ENCODE peak calls at places on chromosomes 11 and 22, in ten cellular contexts. C is cardiac muscle cell; W is dorsolateral prefrontal cortex; S is PC-3; H is brain microvascular endothelial cell; O is H9; X is H1; K is suprapubic skin; T is left ventricle myocardium inferior; V is CD4-positive, alpha-beta memory T cell. N is an unnamed sample.

GRCh38 chr11:134120921-134121526 is 52.2 kb downstream of the JAM3 start:
- DNase-seq in C (peak), W (peak), S (no peak), H (peak), O (no peak), X (no peak), K (no peak), T (peak), V (no peak), N (no peak)

GRCh38 chr11:118353084-118353710 is 6.2 kb upstream of the UBE4A start:
- DNase-seq in C (peak), W (no peak), S (peak), H (no peak), O (no peak), X (no peak), K (no peak), T (no peak), V (peak), N (no peak)

GRCh38 chr11:61957028-61957770 is 7.0 kb downstream of the BEST1 start:
- DNase-seq in C (no peak), W (peak), S (no peak), H (no peak), O (no peak), X (no peak), K (no peak), T (no peak), V (no peak), N (no peak)

GRCh38 chr11:19352736-19353110 is 112.0 kb upstream of the E2F8 start:
- DNase-seq in C (no peak), W (no peak), S (no peak), H (no peak), O (no peak), X (no peak), K (no peak), T (no peak), V (no peak), N (no peak)

GRCh38 chr22:31269892-31270574 is 22.3 kb downstream of the PIK3IP1 start:
- DNase-seq in C (no peak), W (no peak), S (no peak), H (no peak), O (peak), X (no peak), K (no peak), T (no peak), V (no peak), N (no peak)

GRCh38 chr22:44597616-44598015 is 99.6 kb upstream of the RTL6 start:
- DNase-seq in C (no peak), W (no peak), S (no peak), H (no peak), O (no peak), X (no peak), K (no peak), T (no peak), V (no peak), N (no peak)

GRCh38 chr11:16893456-16894076 is 120.6 kb downstream of the PLEKHA7 start:
- DNase-seq in C (no peak), W (no peak), S (peak), H (no peak), O (no peak), X (no peak), K (no peak), T (no peak), V (no peak), N (peak)

GRCh38 chr11:118415739-118416068 is 14.3 kb downstream of the ATP5MG start:
- DNase-seq in C (peak), W (no peak), S (peak), H (peak), O (peak), X (no peak), K (no peak), T (no peak), V (no peak), N (peak)

GRCh38 chr11:18706330-18707243 is 8.0 kb downstream of the TMEM86A start:
- DNase-seq in C (peak), W (peak), S (no peak), H (no peak), O (no peak), X (no peak), K (peak), T (peak), V (peak), N (no peak)

GRCh38 chr11:125902927-125903752 is at the start of gene PUS3:
- DNase-seq in C (peak), W (peak), S (peak), H (peak), O (peak), X (peak), K (peak), T (peak), V (peak), N (peak)

GRCh38 chr22:24523873-24524272 is 28.7 kb downstream of the UPB1 start:
- DNase-seq in C (peak), W (no peak), S (no peak), H (peak), O (no peak), X (no peak), K (no peak), T (no peak), V (no peak), N (no peak)

GRCh38 chr11:61526956-61527731 is 18.6 kb downstream of the LRRC10B start:
- DNase-seq in C (no peak), W (no peak), S (no peak), H (no peak), O (no peak), X (no peak), K (no peak), T (no peak), V (no peak), N (no peak)

GRCh38 chr11:113951487-113951886 is 23.4 kb upstream of the HTR3A start:
- DNase-seq in C (no peak), W (no peak), S (no peak), H (no peak), O (peak), X (no peak), K (no peak), T (no peak), V (no peak), N (no peak)

GRCh38 chr11:74418509-74418895 is 20.3 kb upstream of the PGM2L1 start:
- DNase-seq in C (peak), W (no peak), S (peak), H (peak), O (no peak), X (no peak), K (no peak), T (no peak), V (no peak), N (peak)

GRCh38 chr11:60924110-60924905 is at the start of gene TMEM132A:
- DNase-seq in C (peak), W (peak), S (peak), H (peak), O (peak), X (no peak), K (no peak), T (peak), V (no peak), N (peak)

GRCh38 chr11:121661796-121662508 is 209.2 kb upstream of the SORL1-AS1 start:
- DNase-seq in C (peak), W (no peak), S (peak), H (peak), O (no peak), X (no peak), K (no peak), T (no peak), V (no peak), N (no peak)

GRCh38 chr11:126857860-126858808 is 142.4 kb downstream of the KIRREL3 start:
- DNase-seq in C (peak), W (no peak), S (no peak), H (no peak), O (no peak), X (no peak), K (no peak), T (no peak), V (no peak), N (no peak)

GRCh38 chr11:69551963-69552362 is 70.5 kb downstream of the LINC01488 start:
- DNase-seq in C (no peak), W (no peak), S (no peak), H (no peak), O (no peak), X (no peak), K (peak), T (no peak), V (no peak), N (no peak)

GRCh38 chr11:7665473-7666291 is 7.6 kb downstream of the CYB5R2 start:
- DNase-seq in C (peak), W (peak), S (peak), H (peak), O (peak), X (no peak), K (peak), T (peak), V (peak), N (peak)

GRCh38 chr11:102513869-102514268 is 16.7 kb downstream of the MMP7 start:
- DNase-seq in C (peak), W (no peak), S (no peak), H (peak), O (no peak), X (no peak), K (peak), T (no peak), V (no peak), N (no peak)

GRCh38 chr11:124740277-124740882 is 638 bp downstream of the NRGN start:
- DNase-seq in C (no peak), W (no peak), S (peak), H (no peak), O (peak), X (no peak), K (peak), T (peak), V (peak), N (peak)

GRCh38 chr11:64924910-64925284 is 408 bp downstream of the PPP2R5B start:
- DNase-seq in C (no peak), W (no peak), S (no peak), H (no peak), O (no peak), X (no peak), K (peak), T (no peak), V (no peak), N (no peak)

GRCh38 chr11:102139081-102139498 is 28.8 kb downstream of the YAP1 start:
- DNase-seq in C (peak), W (no peak), S (peak), H (peak), O (no peak), X (no peak), K (no peak), T (no peak), V (no peak), N (peak)

GRCh38 chr11:94597896-94598295 is 30.7 kb downstream of the PIWIL4 start:
- DNase-seq in C (peak), W (no peak), S (peak), H (no peak), O (no peak), X (no peak), K (no peak), T (no peak), V (no peak), N (no peak)

GRCh38 chr22:23269441-23270211 is 89.3 kb downstream of the BCR start:
- DNase-seq in C (no peak), W (no peak), S (no peak), H (no peak), O (peak), X (no peak), K (no peak), T (no peak), V (no peak), N (no peak)

GRCh38 chr11:108628812-108629211 is 35.2 kb upstream of the EXPH5 start:
- DNase-seq in C (no peak), W (no peak), S (no peak), H (no peak), O (no peak), X (no peak), K (no peak), T (no peak), V (no peak), N (no peak)

GRCh38 chr11:115670538-115671200 is 166.5 kb upstream of the CADM1 start:
- DNase-seq in C (no peak), W (no peak), S (no peak), H (no peak), O (no peak), X (no peak), K (no peak), T (no peak), V (no peak), N (no peak)

GRCh38 chr11:6563121-6563619 is 40.2 kb downstream of the RRP8 start:
- DNase-seq in C (no peak), W (no peak), S (peak), H (no peak), O (no peak), X (no peak), K (no peak), T (no peak), V (no peak), N (no peak)

GRCh38 chr11:92227233-92227593 is 2.6 kb downstream of the FAT3 start:
- DNase-seq in C (no peak), W (no peak), S (no peak), H (no peak), O (peak), X (no peak), K (no peak), T (no peak), V (no peak), N (no peak)

GRCh38 chr11:109983358-109983757 is 109.8 kb upstream of the ZC3H12C start:
- DNase-seq in C (no peak), W (no peak), S (no peak), H (no peak), O (no peak), X (no peak), K (no peak), T (no peak), V (no peak), N (no peak)

GRCh38 chr11:75820636-75821035 is 5.6 kb downstream of the UVRAG start:
- DNase-seq in C (peak), W (no peak), S (peak), H (peak), O (no peak), X (no peak), K (no peak), T (no peak), V (no peak), N (peak)
- H3K27ac ChIP-seq in C (no peak), W (no peak), S (no peak), H (no peak), O (no peak), X (no peak), K (no peak), T (no peak), V (no peak), N (peak)

DNA sequence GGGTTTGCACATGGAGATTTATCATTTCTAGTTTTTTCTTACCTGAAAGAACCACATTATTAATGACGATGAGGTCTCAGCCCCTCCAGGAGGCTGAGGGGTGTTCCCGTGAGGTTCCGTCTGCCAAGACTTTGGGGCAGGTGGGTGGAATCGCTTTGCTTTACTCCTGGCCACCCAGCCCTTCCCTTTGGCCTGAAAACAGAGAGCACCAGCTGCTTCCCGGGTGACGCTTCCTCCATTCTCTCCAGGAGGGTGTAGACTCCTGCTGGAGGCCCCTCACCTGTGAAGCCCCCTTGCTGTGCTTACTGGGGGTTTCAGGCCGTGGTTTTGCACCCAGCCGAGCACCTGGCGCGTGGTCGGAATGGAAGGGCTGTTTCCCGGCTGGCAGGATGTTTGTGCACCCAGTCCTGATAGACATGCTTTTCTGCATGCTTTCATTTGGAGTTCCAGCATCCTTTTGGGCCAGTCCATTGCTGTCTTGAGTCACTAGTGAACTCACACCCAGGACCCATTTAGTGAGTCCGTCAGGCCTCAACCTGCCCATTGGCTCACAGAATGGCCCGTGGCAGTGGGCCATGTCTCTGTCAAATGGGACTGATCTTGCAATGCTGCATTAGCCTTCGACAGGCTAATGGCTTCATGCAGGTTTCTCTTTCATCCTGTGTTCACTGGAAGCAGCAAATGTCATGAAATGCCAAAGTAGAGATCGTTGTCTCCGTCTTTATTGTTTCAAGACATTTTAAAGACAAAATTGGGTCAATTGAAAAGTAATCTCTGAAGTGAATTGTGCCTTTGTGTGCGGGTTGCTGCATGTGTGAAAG is 360.8 kb downstream of the TBC1D22A start:
- DNase-seq in C (no peak), W (no peak), S (no peak), H (no peak), O (no peak), X (no peak), K (peak), T (no peak), V (no peak), N (no peak)
- H3K27ac ChIP-seq in C (no peak), W (no peak), S (no peak), H (no peak), O (no peak), X (no peak), K (peak), T (no peak), V (no peak), N (no peak)

DNA sequence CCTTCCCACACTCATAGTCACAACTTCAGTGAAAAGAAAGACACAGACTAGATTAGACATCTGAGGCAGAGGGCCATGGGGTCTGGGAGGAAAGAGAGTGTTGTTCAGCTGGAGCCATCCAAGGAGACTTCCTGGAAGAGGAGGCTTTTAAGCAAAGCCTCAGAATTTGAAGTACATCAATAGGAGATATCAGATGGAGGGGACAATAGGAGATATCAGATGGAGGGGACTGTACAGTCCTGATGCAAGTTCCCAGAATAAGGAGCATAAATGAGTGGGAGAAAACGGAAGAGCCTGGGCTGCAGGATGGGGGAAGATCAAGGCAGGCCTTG is 15.6 kb upstream of the DGKZ start:
- DNase-seq in C (no peak), W (no peak), S (no peak), H (no peak), O (no peak), X (no peak), K (no peak), T (no peak), V (no peak), N (no peak)
- H3K27ac ChIP-seq in C (no peak), W (no peak), S (no peak), H (no peak), O (no peak), X (no peak), K (no peak), T (no peak), V (peak), N (no peak)

GRCh38 chr11:83070878-83071640 is 638 bp downstream of the RAB30 start:
- DNase-seq in C (peak), W (peak), S (no peak), H (no peak), O (no peak), X (no peak), K (peak), T (peak), V (peak), N (no peak)

GRCh38 chr11:83070044-83070877 is 1.4 kb downstream of the RAB30 start:
- DNase-seq in C (peak), W (no peak), S (peak), H (peak), O (peak), X (no peak), K (no peak), T (no peak), V (no peak), N (peak)

GRCh38 chr11:83071641-83072591 is at the start of gene RAB30:
- DNase-seq in C (peak), W (peak), S (peak), H (peak), O (peak), X (peak), K (peak), T (peak), V (peak), N (peak)

GRCh38 chr11:83068573-83068972 is 3.1 kb downstream of the RAB30 start:
- DNase-seq in C (no peak), W (no peak), S (no peak), H (no peak), O (no peak), X (no peak), K (no peak), T (no peak), V (no peak), N (no peak)

GRCh38 chr11:83069441-83070043 is 2.2 kb downstream of the RAB30 start:
- DNase-seq in C (peak), W (no peak), S (no peak), H (no peak), O (no peak), X (no peak), K (no peak), T (no peak), V (no peak), N (no peak)
- H3K27ac ChIP-seq in C (no peak), W (peak), S (no peak), H (peak), O (no peak), X (no peak), K (peak), T (peak), V (no peak), N (no peak)

DNA sequence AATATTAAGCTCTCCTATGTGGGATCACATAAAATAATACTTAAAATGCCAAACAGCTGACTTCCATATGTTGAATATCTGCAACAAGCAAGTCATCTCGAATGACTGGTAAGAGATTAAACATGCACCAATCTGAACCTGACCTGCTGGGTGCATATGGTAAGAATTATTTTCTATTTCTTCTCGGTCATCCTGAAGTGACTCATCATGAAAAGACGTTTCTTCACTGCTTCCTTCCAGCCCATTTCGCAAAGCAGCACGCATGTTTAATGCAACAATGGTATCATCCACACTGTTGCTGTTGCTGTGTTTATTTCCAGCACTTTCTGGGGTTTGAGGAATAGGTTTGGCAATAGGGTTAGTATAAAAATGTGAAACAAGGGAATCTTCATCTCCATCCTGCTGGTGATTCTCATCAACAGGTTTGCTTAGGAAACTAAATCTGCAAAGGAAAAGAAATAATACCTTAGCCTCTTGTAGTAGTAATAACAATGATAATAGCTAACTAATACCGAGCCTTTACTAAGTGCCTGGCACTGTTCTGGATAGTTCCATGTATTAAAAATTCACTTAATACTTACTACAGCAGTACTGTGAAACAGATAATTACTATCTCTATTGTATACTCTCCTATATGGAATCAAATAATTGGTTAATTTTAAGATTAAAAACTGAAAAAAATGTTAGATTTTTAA is 52.0 kb upstream of the CHRNA10 start:
- DNase-seq in C (peak), W (no peak), S (peak), H (peak), O (no peak), X (no peak), K (no peak), T (no peak), V (no peak), N (no peak)
- H3K27ac ChIP-seq in C (no peak), W (no peak), S (peak), H (peak), O (no peak), X (no peak), K (peak), T (no peak), V (no peak), N (no peak)

N was measured in PC-9.